ENCODE peak calls at places on chromosomes 11 and 22, in five cellular contexts. One of them, this sample, is unnamed.

GRCh38 chr11:72668645-72669347 is 5.4 kb downstream of the PDE2A start:
- DNase-seq in smooth muscle cell of the brain vasculature: no peak
- DNase-seq in pancreas: no peak
- DNase-seq in tibial nerve: no peak
- DNase-seq in SW480: peak; percentile 76
- DNase-seq in this sample: peak; percentile 91

GRCh38 chr11:44893250-44894216 is 57.1 kb downstream of the TP53I11 start:
- DNase-seq in smooth muscle cell of the brain vasculature: no peak
- DNase-seq in pancreas: no peak
- DNase-seq in tibial nerve: no peak
- DNase-seq in SW480: no peak
- DNase-seq in this sample: no peak

GRCh38 chr11:43962383-43962969 is 20.0 kb downstream of the C11orf96 start:
- DNase-seq in smooth muscle cell of the brain vasculature: no peak
- DNase-seq in pancreas: no peak
- DNase-seq in tibial nerve: no peak
- DNase-seq in SW480: no peak
- DNase-seq in this sample: no peak

GRCh38 chr11:74935285-74935684 is 13.6 kb downstream of the XRRA1 start:
- DNase-seq in smooth muscle cell of the brain vasculature: no peak
- DNase-seq in pancreas: no peak
- DNase-seq in tibial nerve: no peak
- DNase-seq in SW480: no peak
- DNase-seq in this sample: no peak

GRCh38 chr11:15667127-15667725 is 552.5 kb downstream of the INSC start:
- DNase-seq in smooth muscle cell of the brain vasculature: no peak
- DNase-seq in pancreas: no peak
- DNase-seq in tibial nerve: no peak
- DNase-seq in SW480: no peak
- DNase-seq in this sample: no peak

GRCh38 chr11:105696000-105696399 is 86.1 kb downstream of the GRIA4 start:
- DNase-seq in smooth muscle cell of the brain vasculature: no peak
- DNase-seq in pancreas: no peak
- DNase-seq in tibial nerve: no peak
- DNase-seq in SW480: no peak
- DNase-seq in this sample: no peak

GRCh38 chr11:113994077-113994954 is 19.4 kb downstream of the HTR3A start:
- DNase-seq in smooth muscle cell of the brain vasculature: no peak
- DNase-seq in pancreas: no peak
- DNase-seq in tibial nerve: peak; percentile 14
- DNase-seq in SW480: no peak
- DNase-seq in this sample: peak; percentile 40

GRCh38 chr11:118988280-118988679 is 9.7 kb upstream of the CENATAC start:
- DNase-seq in smooth muscle cell of the brain vasculature: no peak
- DNase-seq in pancreas: no peak
- DNase-seq in tibial nerve: no peak
- DNase-seq in SW480: no peak
- DNase-seq in this sample: no peak

GRCh38 chr11:10829139-10829538 is 20.4 kb upstream of the EIF4G2 start:
- DNase-seq in smooth muscle cell of the brain vasculature: no peak
- DNase-seq in pancreas: no peak
- DNase-seq in tibial nerve: no peak
- DNase-seq in SW480: no peak
- DNase-seq in this sample: no peak

GRCh38 chr22:48595511-48595905 is 1232.2 kb downstream of the BRD1 start:
- DNase-seq in smooth muscle cell of the brain vasculature: no peak
- DNase-seq in pancreas: no peak
- DNase-seq in tibial nerve: no peak
- DNase-seq in SW480: no peak
- DNase-seq in this sample: no peak

GRCh38 chr11:360326-361280 is 8.7 kb upstream of the B4GALNT4 start:
- DNase-seq in smooth muscle cell of the brain vasculature: no peak
- DNase-seq in pancreas: no peak
- DNase-seq in tibial nerve: no peak
- DNase-seq in SW480: no peak
- DNase-seq in this sample: no peak

GRCh38 chr11:121487191-121487590 is 34.4 kb upstream of the SORL1-AS1 start:
- DNase-seq in smooth muscle cell of the brain vasculature: no peak
- DNase-seq in pancreas: no peak
- DNase-seq in tibial nerve: no peak
- DNase-seq in SW480: no peak
- DNase-seq in this sample: no peak

GRCh38 chr11:5666396-5666780 is 18.5 kb downstream of the TRIM5 start:
- DNase-seq in smooth muscle cell of the brain vasculature: no peak
- DNase-seq in pancreas: no peak
- DNase-seq in tibial nerve: no peak
- DNase-seq in SW480: no peak
- DNase-seq in this sample: no peak

GRCh38 chr11:9815486-9816136 is 151.7 kb downstream of the SWAP70 start:
- DNase-seq in smooth muscle cell of the brain vasculature: no peak
- DNase-seq in pancreas: no peak
- DNase-seq in tibial nerve: no peak
- DNase-seq in SW480: no peak
- DNase-seq in this sample: no peak

GRCh38 chr22:47406896-47407295 is 644.4 kb downstream of the TBC1D22A start:
- DNase-seq in smooth muscle cell of the brain vasculature: no peak
- DNase-seq in pancreas: no peak
- DNase-seq in tibial nerve: no peak
- DNase-seq in SW480: no peak
- DNase-seq in this sample: no peak

GRCh38 chr22:41603873-41604332 is 14.3 kb upstream of the PMM1 start:
- DNase-seq in smooth muscle cell of the brain vasculature: no peak
- DNase-seq in pancreas: no peak
- DNase-seq in tibial nerve: no peak
- DNase-seq in SW480: peak; percentile 58
- DNase-seq in this sample: peak; percentile 88

GRCh38 chr11:63560506-63561179 is 2.5 kb downstream of the PLAAT2 start:
- DNase-seq in smooth muscle cell of the brain vasculature: no peak
- DNase-seq in pancreas: no peak
- DNase-seq in tibial nerve: no peak
- DNase-seq in SW480: peak; percentile 64
- DNase-seq in this sample: no peak

GRCh38 chr11:86492370-86493030 is 117.8 kb downstream of the CCDC81 start:
- DNase-seq in smooth muscle cell of the brain vasculature: no peak
- DNase-seq in pancreas: no peak
- DNase-seq in tibial nerve: no peak
- DNase-seq in SW480: no peak
- DNase-seq in this sample: no peak

GRCh38 chr22:29426476-29426875 is 11.9 kb upstream of the RFPL1 start:
- DNase-seq in smooth muscle cell of the brain vasculature: no peak
- DNase-seq in pancreas: no peak
- DNase-seq in tibial nerve: no peak
- DNase-seq in SW480: no peak
- DNase-seq in this sample: no peak

GRCh38 chr11:17185938-17186337 is 21.8 kb downstream of the PIK3C2A start:
- DNase-seq in smooth muscle cell of the brain vasculature: no peak
- DNase-seq in pancreas: no peak
- DNase-seq in tibial nerve: no peak
- DNase-seq in SW480: no peak
- DNase-seq in this sample: no peak

GRCh38 chr11:77471520-77472234 is 2.2 kb downstream of the PAK1 start:
- DNase-seq in smooth muscle cell of the brain vasculature: no peak
- DNase-seq in pancreas: peak; percentile 63
- DNase-seq in tibial nerve: peak; percentile 12
- DNase-seq in SW480: no peak
- DNase-seq in this sample: peak; percentile 65

GRCh38 chr11:112016088-112016764 is 9.0 kb upstream of the DLAT start:
- DNase-seq in smooth muscle cell of the brain vasculature: no peak
- DNase-seq in pancreas: peak; percentile 13
- DNase-seq in tibial nerve: no peak
- DNase-seq in SW480: no peak
- DNase-seq in this sample: no peak

GRCh38 chr22:47851586-47851985 is 1089.1 kb downstream of the TBC1D22A start:
- DNase-seq in smooth muscle cell of the brain vasculature: no peak
- DNase-seq in pancreas: no peak
- DNase-seq in tibial nerve: peak; percentile 32
- DNase-seq in SW480: no peak
- DNase-seq in this sample: no peak

GRCh38 chr11:33779849-33780528 is 5.7 kb upstream of the FBXO3 start:
- DNase-seq in smooth muscle cell of the brain vasculature: no peak
- DNase-seq in pancreas: no peak
- DNase-seq in tibial nerve: no peak
- DNase-seq in SW480: no peak
- DNase-seq in this sample: no peak

GRCh38 chr22:39179841-39180335 is 27.4 kb upstream of the CBX7 start:
- DNase-seq in smooth muscle cell of the brain vasculature: no peak
- DNase-seq in pancreas: no peak
- DNase-seq in tibial nerve: no peak
- DNase-seq in SW480: no peak
- DNase-seq in this sample: no peak